ENCODE peak calls at places on chromosome 4, in six cellular contexts. O is WTC11, U is fibroblast of the aortic adventitia, B is upper lobe of right lung, X is BE2C, D is esophagus muscularis mucosa. J is an unnamed sample.

GRCh38 chr4:78059938-78060337 is 2.8 kb downstream of the FRAS1 start:
- DNase-seq in B (no peak), X (no peak), D (no peak), U (no peak), O (no peak), J (no peak)

GRCh38 chr4:55543858-55544257 is 2.9 kb downstream of the CLOCK start:
- DNase-seq in X (no peak), D (no peak), U (peak), B (no peak), O (no peak), J (no peak)

GRCh38 chr4:185597532-185598188 is 62.4 kb upstream of the PDLIM3 start:
- DNase-seq in D (peak), B (peak), X (peak), O (peak), U (peak), J (peak)

GRCh38 chr4:151624606-151625565 is 135.9 kb downstream of the GATB start:
- DNase-seq in D (no peak), O (no peak), U (peak), X (no peak), B (peak), J (no peak)

GRCh38 chr4:184358521-184359232 is 115.7 kb downstream of the IRF2 start:
- DNase-seq in O (no peak), B (no peak), D (no peak), X (no peak), U (no peak), J (no peak)

GRCh38 chr4:93897559-93897958 is 69.0 kb downstream of the ATOH1 start:
- DNase-seq in O (no peak), B (no peak), D (no peak), X (no peak), U (no peak), J (no peak)

GRCh38 chr4:26204911-26205368 is 115.9 kb upstream of the RBPJ start:
- DNase-seq in X (no peak), O (peak), D (no peak), B (no peak), U (peak), J (no peak)

GRCh38 chr4:3342182-3342854 is 49.5 kb downstream of the RGS12 start:
- DNase-seq in U (peak), O (no peak), B (no peak), X (no peak), D (no peak), J (no peak)

GRCh38 chr4:158809611-158810486 is 41.0 kb downstream of the FNIP2 start:
- DNase-seq in U (peak), X (no peak), B (no peak), D (no peak), O (no peak), J (no peak)

GRCh38 chr4:118279920-118280432 is 72.8 kb downstream of the PRSS12 start:
- DNase-seq in B (no peak), X (no peak), O (no peak), U (peak), D (no peak), J (no peak)

GRCh38 chr4:113116414-113117345 is 67.2 kb downstream of the ANK2 start:
- DNase-seq in D (no peak), U (no peak), O (no peak), B (no peak), X (peak), J (no peak)

GRCh38 chr4:141132689-141133145 is 552 bp downstream of the RNF150 start:
- DNase-seq in X (peak), U (peak), D (no peak), B (peak), O (peak), J (peak)

GRCh38 chr4:110503588-110504435 is 27.9 kb downstream of the ENPEP start:
- DNase-seq in O (no peak), U (peak), X (no peak), B (no peak), D (no peak), J (no peak)

GRCh38 chr4:7148337-7148736 is 44.0 kb upstream of the SORCS2 start:
- DNase-seq in O (no peak), B (no peak), D (no peak), X (no peak), U (no peak), J (no peak)

GRCh38 chr4:10593130-10593529 is 91.4 kb downstream of the CLNK start:
- DNase-seq in X (no peak), O (peak), B (no peak), D (no peak), U (no peak), J (no peak)

GRCh38 chr4:18322111-18322510 is 300.6 kb upstream of the LCORL start:
- DNase-seq in X (no peak), U (no peak), B (no peak), D (no peak), O (no peak), J (no peak)

GRCh38 chr4:124432500-124432899 is 280.0 kb downstream of the ANKRD50 start:
- DNase-seq in O (no peak), U (peak), B (no peak), X (no peak), D (no peak), J (no peak)

GRCh38 chr4:55896622-55897021 is 43.2 kb downstream of the EXOC1 start:
- DNase-seq in O (no peak), D (no peak), U (no peak), B (no peak), X (no peak), J (no peak)

GRCh38 chr4:3204021-3204431 is 44.9 kb upstream of the MSANTD1 start:
- DNase-seq in O (no peak), B (no peak), X (no peak), U (peak), D (peak), J (no peak)

GRCh38 chr4:74157116-74157742 is 689 bp upstream of the MTHFD2L start:
- DNase-seq in U (peak), O (no peak), X (no peak), D (no peak), B (no peak), J (no peak)

GRCh38 chr4:185718578-185719492 is 93.2 kb downstream of the SORBS2 start:
- DNase-seq in O (no peak), U (no peak), D (no peak), X (no peak), B (no peak), J (no peak)

GRCh38 chr4:29423836-29424721 is 1296.1 kb upstream of the PCDH7 start:
- DNase-seq in B (no peak), U (peak), X (no peak), O (no peak), D (no peak), J (no peak)

GRCh38 chr4:109207060-109207459 is 95.4 kb downstream of the COL25A1 start:
- DNase-seq in B (no peak), X (no peak), D (no peak), O (no peak), U (peak), J (no peak)

GRCh38 chr4:24560770-24561415 is 23.5 kb downstream of the DHX15 start:
- DNase-seq in O (no peak), D (no peak), U (peak), X (no peak), B (no peak), J (no peak)

GRCh38 chr4:185549095-185549494 is 13.8 kb upstream of the PDLIM3 start:
- DNase-seq in O (no peak), D (no peak), X (no peak), B (no peak), U (no peak), J (no peak)

GRCh38 chr4:143338313-143338712 is 1.6 kb downstream of the GAB1 start:
- DNase-seq in B (no peak), U (no peak), X (no peak), D (no peak), O (no peak), J (no peak)

GRCh38 chr4:137558951-137559350 is 26.7 kb upstream of the PCDH18 start:
- DNase-seq in X (no peak), B (no peak), D (no peak), U (peak), O (no peak), J (no peak)
- TF ChIP-seq CTCF in X (no peak), B (no peak), D (no peak), U (no peak), O (no peak), J (no peak)

GRCh38 chr4:173170210-173170778 is 1.7 kb downstream of the GALNT7 start:
- DNase-seq in O (no peak), D (no peak), U (peak), X (no peak), B (no peak), J (no peak)

GRCh38 chr4:173171987-173172386 is 3.4 kb downstream of the GALNT7 start:
- DNase-seq in B (no peak), D (no peak), X (no peak), U (no peak), O (no peak), J (no peak)

GRCh38 chr4:173169428-173170209 is 1.0 kb downstream of the GALNT7 start:
- DNase-seq in D (peak), U (peak), X (peak), B (peak), O (peak), J (peak)

GRCh38 chr4:173169178-173169427 is 492 bp downstream of the GALNT7 start:
- DNase-seq in O (no peak), X (no peak), D (no peak), U (no peak), B (no peak), J (no peak)

DNA sequence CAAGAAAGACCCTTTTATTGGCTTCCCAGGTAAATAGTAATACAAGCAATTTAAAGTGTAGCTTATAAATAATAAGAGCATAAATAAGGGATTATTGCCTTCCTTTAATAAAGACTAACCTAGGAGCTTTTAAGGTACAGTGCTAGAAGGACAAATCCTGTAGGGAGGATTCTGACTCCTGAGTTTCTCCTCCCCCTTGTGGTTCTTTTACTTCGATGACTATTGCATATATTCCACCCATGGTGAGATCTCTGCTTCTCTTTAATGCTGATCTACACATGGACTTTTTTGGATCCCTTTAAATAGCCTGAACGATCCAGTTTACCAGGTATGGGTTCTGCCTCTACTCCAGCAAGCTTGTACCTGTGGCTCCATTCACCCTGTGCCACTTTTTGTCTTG is 2.5 kb downstream of the GALNT7 start:
- DNase-seq in X (no peak), O (no peak), U (peak), D (no peak), B (no peak), J (no peak)
- TF ChIP-seq CTCF in X (peak), O (no peak), U (peak), D (peak), B (no peak), J (no peak)

GRCh38 chr4:63302078-63302477 is 1107.2 kb downstream of the TECRL start:
- DNase-seq in B (no peak), D (no peak), X (no peak), U (no peak), O (no peak), J (no peak)

DNA sequence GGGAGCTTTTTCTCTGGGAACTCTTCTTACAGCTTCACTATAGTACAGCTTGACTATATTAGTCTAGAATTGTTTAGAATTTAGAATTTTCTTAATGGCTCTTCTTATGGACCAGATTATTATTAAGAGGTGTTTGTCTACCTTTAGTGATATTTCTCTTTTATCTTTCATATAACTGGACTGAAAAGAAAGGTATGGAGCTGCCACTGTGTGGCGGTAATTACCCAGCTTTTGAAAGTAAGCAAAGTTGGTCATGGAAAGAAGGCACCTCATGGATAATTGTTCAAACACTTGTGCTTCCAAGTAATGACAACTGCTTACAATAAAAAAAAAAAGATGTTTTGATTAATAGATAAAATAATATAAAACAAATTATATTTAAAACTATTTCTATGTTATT is 1112.5 kb downstream of the TECRL start:
- DNase-seq in X (no peak), U (no peak), D (no peak), B (no peak), O (peak), J (peak)
- TF ChIP-seq CTCF in X (peak), U (no peak), D (no peak), B (peak), O (no peak), J (peak)

DNA sequence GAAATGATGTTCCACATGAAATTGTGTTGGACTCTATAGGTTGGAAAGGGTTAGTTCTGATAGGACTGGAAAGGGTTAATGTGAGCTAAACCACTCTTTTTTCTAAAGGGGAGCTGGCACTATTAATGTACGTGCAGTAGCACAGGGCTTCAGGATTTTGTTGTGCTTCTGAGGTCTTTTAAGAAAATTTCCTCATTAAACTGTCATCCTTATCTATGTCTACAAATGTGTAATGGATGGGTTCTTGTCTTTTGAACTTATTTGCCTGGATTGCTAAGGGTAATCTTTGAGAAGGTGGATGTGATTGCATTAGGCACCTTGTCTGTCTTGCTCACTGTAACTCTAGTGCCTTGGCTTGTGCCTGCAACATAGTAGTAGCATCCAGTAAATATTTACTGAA is 106.0 kb upstream of the SLC4A4 start:
- DNase-seq in X (no peak), D (no peak), O (no peak), U (no peak), B (no peak), J (no peak)
- TF ChIP-seq CTCF in X (no peak), D (no peak), O (no peak), U (no peak), B (no peak), J (no peak)

GRCh38 chr4:102598102-102598758 is 97.1 kb downstream of the NFKB1 start:
- DNase-seq in U (peak), O (no peak), X (no peak), B (no peak), D (no peak), J (no peak)
- TF ChIP-seq CTCF in U (no peak), O (no peak), X (no peak), B (no peak), D (no peak), J (no peak)

DNA sequence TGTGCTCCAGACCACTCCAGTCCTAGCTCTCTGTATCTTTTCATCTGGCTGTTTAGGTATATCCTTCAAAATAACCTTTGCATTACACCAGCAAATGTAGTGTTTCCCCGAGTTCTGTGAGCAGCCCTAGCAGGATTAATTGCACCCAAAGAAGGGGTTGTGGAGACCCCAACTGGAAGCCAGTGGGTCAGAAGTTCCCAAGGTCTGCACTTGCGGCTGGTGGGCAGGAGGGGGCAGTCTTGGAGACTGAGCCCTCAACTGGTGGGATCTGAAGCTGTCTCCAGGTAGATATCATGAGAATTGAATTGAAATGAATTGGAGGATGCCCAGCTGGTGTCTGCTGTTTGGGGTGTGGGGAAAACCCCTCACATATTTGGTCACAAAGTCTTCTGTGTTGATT is 1485.3 kb upstream of the TENM3 start:
- DNase-seq in O (no peak), X (no peak), B (no peak), D (no peak), U (no peak), J (no peak)
- TF ChIP-seq CTCF in O (no peak), X (no peak), B (no peak), D (no peak), U (no peak), J (no peak)

DNA sequence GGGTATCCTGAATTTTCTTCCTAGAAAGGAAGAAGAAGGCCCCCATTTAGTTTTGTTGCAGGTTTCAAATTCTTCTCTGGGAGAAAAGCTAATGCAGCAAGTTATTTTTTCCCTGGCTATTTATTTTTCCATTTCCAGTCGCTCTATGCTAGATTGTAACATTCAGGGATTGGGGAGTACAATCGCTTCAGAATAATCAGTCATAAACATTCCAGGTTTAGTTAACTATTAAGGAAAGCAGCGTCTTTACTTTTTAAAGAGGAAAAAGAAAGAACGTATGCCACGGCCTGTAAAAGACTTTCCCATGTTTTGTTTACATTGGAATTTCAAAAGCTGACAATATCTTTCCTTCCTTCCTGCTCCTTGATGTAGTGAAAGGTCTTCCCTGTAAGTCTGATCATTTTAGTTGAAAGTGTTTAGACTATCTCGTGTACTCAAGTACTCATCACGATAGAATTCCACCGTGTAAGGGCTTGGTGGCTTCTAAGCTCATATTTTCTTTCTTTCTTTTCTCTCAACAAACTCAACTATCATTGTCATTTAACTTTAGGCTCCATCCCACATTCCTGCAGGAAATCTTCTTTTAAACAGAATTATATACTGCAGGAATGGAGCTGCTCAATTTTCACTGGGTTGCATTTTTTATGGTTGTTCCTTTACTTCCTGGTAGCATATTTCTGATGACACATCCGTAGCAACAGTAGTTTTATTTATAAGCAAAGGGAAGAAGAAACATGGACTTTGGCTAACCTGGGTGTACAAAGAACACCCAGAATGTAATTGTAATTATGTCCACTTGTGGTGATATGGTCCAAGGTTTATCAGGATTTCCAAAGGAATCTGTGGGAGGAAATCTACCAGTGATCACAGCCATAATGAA is 213.1 kb upstream of the FAT1 start:
- DNase-seq in B (no peak), O (no peak), U (peak), X (no peak), D (no peak), J (no peak)
- TF ChIP-seq CTCF in B (no peak), O (no peak), U (no peak), X (no peak), D (peak), J (no peak)

GRCh38 chr4:164946810-164947209 is 30.6 kb downstream of the TRIM61 start:
- DNase-seq in D (no peak), U (no peak), O (no peak), X (no peak), B (no peak), J (no peak)

GRCh38 chr4:164945146-164945545 is 32.3 kb downstream of the TRIM61 start:
- DNase-seq in X (no peak), U (no peak), O (no peak), D (no peak), B (no peak), J (no peak)

GRCh38 chr4:164952551-164952950 is 24.9 kb downstream of the TRIM61 start:
- DNase-seq in X (no peak), O (no peak), B (no peak), U (no peak), D (no peak), J (no peak)

GRCh38 chr4:164948943-164949342 is 28.5 kb downstream of the TRIM61 start:
- DNase-seq in U (no peak), B (no peak), O (no peak), X (no peak), D (no peak), J (no peak)

DNA sequence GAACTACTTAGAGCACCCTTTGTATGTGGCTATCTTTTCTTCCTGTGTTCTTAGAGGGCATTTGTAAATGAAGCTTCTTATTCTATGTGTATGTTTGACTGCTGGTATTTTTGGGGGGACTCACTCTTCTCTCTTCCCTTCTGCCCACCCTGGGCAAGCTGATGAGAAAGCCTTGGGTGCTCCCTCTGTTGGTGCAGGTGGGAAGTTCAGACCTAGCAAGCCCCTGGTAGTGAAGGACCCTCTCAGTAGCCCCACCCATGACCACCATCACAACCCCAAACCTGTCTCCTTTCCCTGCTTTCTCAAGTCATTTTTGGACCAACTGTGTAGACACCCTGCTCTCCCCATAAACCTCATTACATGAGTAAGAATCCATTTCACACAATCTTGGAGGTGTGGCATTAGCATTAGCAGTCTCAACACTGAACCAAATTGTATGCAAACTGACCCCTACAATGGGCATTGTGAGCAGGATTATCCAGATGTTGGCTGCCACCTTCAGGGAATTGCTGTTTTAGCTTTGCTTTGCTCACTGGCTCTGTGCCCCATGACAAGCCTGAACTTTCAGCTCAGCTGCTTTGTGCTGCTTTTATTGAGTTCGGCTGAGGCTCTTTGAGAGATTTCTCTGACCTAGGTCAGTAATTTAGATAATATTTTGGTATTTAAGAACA is 27.9 kb downstream of the TRIM61 start:
- DNase-seq in X (no peak), D (no peak), U (no peak), O (peak), B (no peak), J (peak)
- TF ChIP-seq CTCF in X (peak), D (no peak), U (no peak), O (peak), B (no peak), J (no peak)

J was measured in nephron progenitor cell.